ENCODE peak calls at places on chromosomes 13 and 19, in four cellular contexts. One of them, this sample, is unnamed.

GRCh38 chr19:13152854-13153626 is 2.8 kb downstream of the IER2 start:
- DNase-seq in SK-N-SH: peak
- DNase-seq in GM12878: peak
- DNase-seq in K562: peak
- DNase-seq in this sample: peak

GRCh38 chr13:57763689-57764088 is 132.1 kb downstream of the PCDH17 start:
- DNase-seq in SK-N-SH: no peak
- DNase-seq in GM12878: no peak
- DNase-seq in K562: no peak
- DNase-seq in this sample: no peak

GRCh38 chr13:93861818-93862217 is 617.7 kb downstream of the DCT start:
- DNase-seq in SK-N-SH: no peak
- DNase-seq in GM12878: no peak
- DNase-seq in K562: no peak
- DNase-seq in this sample: no peak

GRCh38 chr13:93758575-93758974 is 532.0 kb downstream of the GPC6 start:
- DNase-seq in SK-N-SH: no peak
- DNase-seq in GM12878: no peak
- DNase-seq in K562: no peak
- DNase-seq in this sample: no peak

GRCh38 chr19:37309834-37310575 is 60.9 kb upstream of the ZNF527 start:
- DNase-seq in SK-N-SH: peak
- DNase-seq in GM12878: no peak
- DNase-seq in K562: no peak
- DNase-seq in this sample: no peak

GRCh38 chr19:5588441-5588840 is 20.7 kb upstream of the TINCR start:
- DNase-seq in SK-N-SH: no peak
- DNase-seq in GM12878: no peak
- DNase-seq in K562: no peak
- DNase-seq in this sample: no peak

GRCh38 chr19:51742736-51743288 is 8.9 kb downstream of the FPR1 start:
- DNase-seq in SK-N-SH: no peak
- DNase-seq in GM12878: no peak
- DNase-seq in K562: no peak
- DNase-seq in this sample: no peak

GRCh38 chr19:12794196-12794921 is 3.1 kb downstream of the JUNB start:
- DNase-seq in SK-N-SH: no peak
- DNase-seq in GM12878: no peak
- DNase-seq in K562: no peak
- DNase-seq in this sample: no peak

GRCh38 chr13:20847298-20847697 is 55.2 kb downstream of the XPO4 start:
- DNase-seq in SK-N-SH: no peak
- DNase-seq in GM12878: no peak
- DNase-seq in K562: no peak
- DNase-seq in this sample: no peak
- TF ChIP-seq USF1 in SK-N-SH: no peak
- TF ChIP-seq USF1 in GM12878: no peak
- TF ChIP-seq USF1 in K562: no peak
- TF ChIP-seq USF1 in this sample: no peak

DNA sequence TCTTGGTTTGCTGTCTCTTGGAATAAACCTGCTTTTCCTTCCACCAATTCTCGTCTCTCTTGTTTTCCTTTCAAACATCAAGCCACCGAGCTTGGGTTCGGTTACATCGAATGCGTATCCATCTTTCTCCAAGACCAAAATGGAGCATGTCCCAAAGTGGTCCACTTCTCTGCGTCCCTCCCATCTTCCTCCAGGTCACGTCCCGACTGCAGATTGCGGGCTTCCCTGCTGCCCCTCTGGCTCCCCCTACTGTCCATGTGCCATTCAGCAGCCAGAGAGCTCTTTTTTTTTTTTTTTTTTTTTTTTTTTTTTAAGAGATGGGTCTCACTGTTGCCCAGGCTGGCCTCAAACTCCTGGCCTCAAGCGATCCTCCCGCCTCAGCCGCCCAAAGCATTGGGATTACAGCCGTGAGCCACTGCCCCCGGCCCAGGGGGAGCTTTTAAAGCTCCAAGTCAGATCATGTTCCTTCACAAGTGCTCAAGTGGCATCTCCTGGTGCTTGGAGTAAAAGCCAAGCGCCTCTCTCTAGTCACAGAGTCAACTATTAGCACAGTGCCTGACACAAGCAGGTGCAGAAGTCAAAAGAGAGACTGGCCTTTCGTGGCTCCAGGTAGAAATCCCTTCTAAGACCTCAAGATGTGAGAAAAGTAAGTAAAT is 10.0 kb downstream of the COL5A3 start:
- DNase-seq in SK-N-SH: peak
- DNase-seq in GM12878: no peak
- DNase-seq in K562: peak
- DNase-seq in this sample: peak
- TF ChIP-seq USF1 in SK-N-SH: no peak
- TF ChIP-seq USF1 in GM12878: no peak
- TF ChIP-seq USF1 in K562: no peak
- TF ChIP-seq USF1 in this sample: no peak

GRCh38 chr13:98278068-98278619 is 101.1 kb upstream of the RNF113B start:
- DNase-seq in SK-N-SH: no peak
- DNase-seq in GM12878: no peak
- DNase-seq in K562: no peak
- DNase-seq in this sample: no peak
- TF ChIP-seq USF1 in SK-N-SH: no peak
- TF ChIP-seq USF1 in GM12878: no peak
- TF ChIP-seq USF1 in K562: no peak
- TF ChIP-seq USF1 in this sample: no peak

DNA sequence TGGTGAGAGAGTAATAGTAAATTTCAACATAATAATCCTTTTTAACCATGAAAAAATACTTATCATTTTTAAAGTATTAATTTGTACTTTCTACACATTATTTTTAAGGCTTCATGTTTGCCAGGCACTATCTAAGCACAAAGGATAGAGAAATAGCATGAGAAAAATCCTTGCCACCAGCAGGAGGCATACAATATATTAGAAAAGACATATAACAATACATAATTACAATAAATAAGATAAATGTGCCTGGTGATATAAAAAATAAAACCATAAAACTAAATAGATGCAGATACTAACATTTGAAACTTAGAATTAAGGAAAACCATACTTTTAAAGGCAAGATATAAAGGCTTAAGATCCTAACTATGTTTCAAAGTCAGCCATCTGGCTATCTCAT is 1256.4 kb downstream of the DIAPH3 start:
- DNase-seq in SK-N-SH: no peak
- DNase-seq in GM12878: no peak
- DNase-seq in K562: no peak
- DNase-seq in this sample: no peak
- TF ChIP-seq USF1 in SK-N-SH: no peak
- TF ChIP-seq USF1 in GM12878: no peak
- TF ChIP-seq USF1 in K562: no peak
- TF ChIP-seq USF1 in this sample: no peak

GRCh38 chr19:35030257-35031071 is at the start of gene SCN1B:
- DNase-seq in SK-N-SH: peak
- DNase-seq in GM12878: no peak
- DNase-seq in K562: peak
- DNase-seq in this sample: peak
- TF ChIP-seq USF1 in SK-N-SH: no peak
- TF ChIP-seq USF1 in GM12878: no peak
- TF ChIP-seq USF1 in K562: no peak
- TF ChIP-seq USF1 in this sample: no peak

This sample was measured in WTC11.